ENCODE peak calls at places on chromosome 2, in five cellular contexts. One of them, this sample, is unnamed.
A peak's percentile ranks its signal among the peaks of the same experiment; 100 is the strongest.

GRCh38 chr2:187593098-187593497 is 38.9 kb upstream of the TFPI start:
- DNase-seq in psoas muscle: no peak
- DNase-seq in RWPE1: no peak
- DNase-seq in RWPE2: no peak
- DNase-seq in fibroblast of pulmonary artery: no peak
- DNase-seq in this sample: no peak

GRCh38 chr2:218081695-218082094 is 12.6 kb downstream of the RUFY4 start:
- DNase-seq in psoas muscle: no peak
- DNase-seq in RWPE1: no peak
- DNase-seq in RWPE2: no peak
- DNase-seq in fibroblast of pulmonary artery: peak; percentile 35
- DNase-seq in this sample: no peak

GRCh38 chr2:134664051-134664450 is 54.7 kb downstream of the TMEM163 start:
- DNase-seq in psoas muscle: no peak
- DNase-seq in RWPE1: no peak
- DNase-seq in RWPE2: no peak
- DNase-seq in fibroblast of pulmonary artery: no peak
- DNase-seq in this sample: no peak

GRCh38 chr2:218881744-218882462 is 1.3 kb downstream of the WNT10A start:
- DNase-seq in psoas muscle: no peak
- DNase-seq in RWPE1: no peak
- DNase-seq in RWPE2: no peak
- DNase-seq in fibroblast of pulmonary artery: no peak
- DNase-seq in this sample: peak; percentile 84

GRCh38 chr2:38214209-38214717 is 138.3 kb upstream of the CYP1B1 start:
- DNase-seq in psoas muscle: no peak
- DNase-seq in RWPE1: no peak
- DNase-seq in RWPE2: no peak
- DNase-seq in fibroblast of pulmonary artery: no peak
- DNase-seq in this sample: no peak

GRCh38 chr2:231926180-231926741 is at the start of gene NPPC:
- DNase-seq in psoas muscle: peak; percentile 48
- DNase-seq in RWPE1: peak; percentile 62
- DNase-seq in RWPE2: peak; percentile 61
- DNase-seq in fibroblast of pulmonary artery: peak; percentile 48
- DNase-seq in this sample: peak; percentile 86

GRCh38 chr2:8023241-8023640 is 658.6 kb upstream of the ID2 start:
- DNase-seq in psoas muscle: no peak
- DNase-seq in RWPE1: no peak
- DNase-seq in RWPE2: no peak
- DNase-seq in fibroblast of pulmonary artery: no peak
- DNase-seq in this sample: no peak

GRCh38 chr2:232878855-232879617 is 9.0 kb downstream of the SNORC start:
- DNase-seq in psoas muscle: no peak
- DNase-seq in RWPE1: no peak
- DNase-seq in RWPE2: no peak
- DNase-seq in fibroblast of pulmonary artery: no peak
- DNase-seq in this sample: no peak

GRCh38 chr2:176653856-176654443 is 384.7 kb downstream of the MTX2 start:
- DNase-seq in psoas muscle: peak; percentile 58
- DNase-seq in RWPE1: peak; percentile 65
- DNase-seq in RWPE2: no peak
- DNase-seq in fibroblast of pulmonary artery: peak; percentile 64
- DNase-seq in this sample: no peak

GRCh38 chr2:73072416-73072815 is 904 bp upstream of the SFXN5 start:
- DNase-seq in psoas muscle: no peak
- DNase-seq in RWPE1: no peak
- DNase-seq in RWPE2: no peak
- DNase-seq in fibroblast of pulmonary artery: no peak
- DNase-seq in this sample: no peak

GRCh38 chr2:8193686-8194615 is 487.9 kb upstream of the ID2 start:
- DNase-seq in psoas muscle: no peak
- DNase-seq in RWPE1: no peak
- DNase-seq in RWPE2: no peak
- DNase-seq in fibroblast of pulmonary artery: no peak
- DNase-seq in this sample: no peak

GRCh38 chr2:96772903-96773675 is 12.4 kb downstream of the CNNM4 start:
- DNase-seq in psoas muscle: no peak
- DNase-seq in RWPE1: no peak
- DNase-seq in RWPE2: no peak
- DNase-seq in fibroblast of pulmonary artery: no peak
- DNase-seq in this sample: no peak

GRCh38 chr2:68799138-68799537 is 64.5 kb downstream of the ARHGAP25 start:
- DNase-seq in psoas muscle: no peak
- DNase-seq in RWPE1: peak; percentile 10
- DNase-seq in RWPE2: no peak
- DNase-seq in fibroblast of pulmonary artery: no peak
- DNase-seq in this sample: no peak

GRCh38 chr2:12700989-12701388 is 15.7 kb upstream of the TRIB2 start:
- DNase-seq in psoas muscle: no peak
- DNase-seq in RWPE1: no peak
- DNase-seq in RWPE2: no peak
- DNase-seq in fibroblast of pulmonary artery: peak; percentile 52
- DNase-seq in this sample: no peak

DNA sequence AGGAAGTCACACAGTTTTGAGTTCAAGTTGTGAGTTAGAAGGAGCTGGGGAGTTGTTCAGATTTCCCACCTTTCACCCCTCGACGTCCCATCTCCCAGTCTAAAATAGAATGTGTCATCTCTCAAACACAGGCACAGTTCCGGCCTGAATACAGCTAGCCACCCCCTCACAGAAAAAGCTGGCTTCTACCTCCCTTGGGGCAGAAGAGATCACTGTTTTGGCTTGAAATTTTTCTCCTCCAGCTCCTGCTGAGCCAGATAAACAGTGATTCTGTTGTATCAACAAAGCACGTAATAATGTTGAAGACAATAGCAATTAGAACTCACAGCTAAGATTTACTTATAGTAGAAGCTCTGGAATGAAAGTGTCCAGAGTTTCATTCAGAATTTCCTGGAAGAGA is 74.7 kb downstream of the KIAA2012 start:
- DNase-seq in psoas muscle: no peak
- DNase-seq in RWPE1: no peak
- DNase-seq in RWPE2: no peak
- DNase-seq in fibroblast of pulmonary artery: peak; percentile 31
- DNase-seq in this sample: no peak
- TF ChIP-seq CTCF in psoas muscle: no peak
- TF ChIP-seq CTCF in RWPE1: no peak
- TF ChIP-seq CTCF in RWPE2: no peak
- TF ChIP-seq CTCF in fibroblast of pulmonary artery: no peak
- TF ChIP-seq CTCF in this sample: no peak

GRCh38 chr2:215868886-215869285 is 144.5 kb downstream of the MREG start:
- DNase-seq in psoas muscle: no peak
- DNase-seq in RWPE1: no peak
- DNase-seq in RWPE2: no peak
- DNase-seq in fibroblast of pulmonary artery: no peak
- DNase-seq in this sample: no peak

GRCh38 chr2:215870088-215870490 is 143.3 kb downstream of the MREG start:
- DNase-seq in psoas muscle: peak; percentile 34
- DNase-seq in RWPE1: peak; percentile 37
- DNase-seq in RWPE2: no peak
- DNase-seq in fibroblast of pulmonary artery: peak; percentile 72
- DNase-seq in this sample: no peak

GRCh38 chr2:215874418-215874817 is 138.9 kb downstream of the MREG start:
- DNase-seq in psoas muscle: no peak
- DNase-seq in RWPE1: no peak
- DNase-seq in RWPE2: no peak
- DNase-seq in fibroblast of pulmonary artery: no peak
- DNase-seq in this sample: no peak

GRCh38 chr2:215866594-215866993 is 146.8 kb downstream of the MREG start:
- DNase-seq in psoas muscle: no peak
- DNase-seq in RWPE1: no peak
- DNase-seq in RWPE2: no peak
- DNase-seq in fibroblast of pulmonary artery: no peak
- DNase-seq in this sample: no peak

DNA sequence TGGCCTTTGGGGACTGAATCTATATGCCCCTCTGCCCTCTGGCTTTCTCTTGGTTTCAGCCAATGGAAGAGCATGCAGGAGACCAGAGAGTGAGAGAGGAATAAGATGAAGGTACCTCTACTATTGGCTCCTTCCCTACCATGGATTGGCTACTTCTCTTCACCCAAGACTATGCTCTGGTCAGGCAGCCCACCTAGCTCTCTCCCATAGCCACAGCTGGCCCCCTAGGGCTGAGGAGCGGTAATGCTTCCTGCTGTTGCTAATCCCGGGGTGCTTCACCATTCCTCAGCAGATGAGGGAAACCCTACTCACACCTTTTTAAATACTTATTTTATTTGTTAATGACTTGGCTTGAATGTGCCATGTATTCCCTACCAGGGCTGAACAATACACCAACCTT is 142.4 kb downstream of the MREG start:
- DNase-seq in psoas muscle: no peak
- DNase-seq in RWPE1: peak; percentile 10
- DNase-seq in RWPE2: no peak
- DNase-seq in fibroblast of pulmonary artery: no peak
- DNase-seq in this sample: no peak
- TF ChIP-seq CTCF in psoas muscle: no peak
- TF ChIP-seq CTCF in RWPE1: no peak
- TF ChIP-seq CTCF in RWPE2: peak; percentile 26
- TF ChIP-seq CTCF in fibroblast of pulmonary artery: peak; percentile 42
- TF ChIP-seq CTCF in this sample: peak; percentile 44

DNA sequence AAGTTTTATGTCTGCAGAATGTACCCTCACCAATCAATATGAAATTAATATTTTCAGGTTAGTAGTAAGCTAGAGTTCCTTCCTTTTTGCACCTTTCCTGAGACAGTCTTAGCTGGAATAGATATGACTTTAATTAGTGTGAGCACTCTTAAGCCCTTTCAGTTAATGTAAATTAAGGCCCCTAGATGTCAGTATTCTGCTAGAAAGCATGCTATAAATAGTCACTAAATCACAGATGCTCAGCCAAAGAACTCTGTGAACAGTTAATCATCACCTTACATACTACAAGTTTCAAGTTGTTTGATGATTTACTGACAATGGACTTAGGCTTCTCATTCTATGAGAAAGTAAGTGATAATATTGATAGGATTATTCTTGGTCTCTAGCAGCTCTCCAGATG is 413.7 kb downstream of the PTH2R start:
- DNase-seq in psoas muscle: no peak
- DNase-seq in RWPE1: peak; percentile 5
- DNase-seq in RWPE2: no peak
- DNase-seq in fibroblast of pulmonary artery: no peak
- DNase-seq in this sample: no peak
- TF ChIP-seq CTCF in psoas muscle: no peak
- TF ChIP-seq CTCF in RWPE1: peak; percentile 25
- TF ChIP-seq CTCF in RWPE2: peak; percentile 49
- TF ChIP-seq CTCF in fibroblast of pulmonary artery: no peak
- TF ChIP-seq CTCF in this sample: peak; percentile 52

GRCh38 chr2:173963817-173964564 is 1.2 kb downstream of the SP3 start:
- DNase-seq in psoas muscle: peak; percentile 94
- DNase-seq in RWPE1: peak; percentile 80
- DNase-seq in RWPE2: peak; percentile 92
- DNase-seq in fibroblast of pulmonary artery: peak; percentile 88
- DNase-seq in this sample: peak; percentile 95

GRCh38 chr2:173964565-173965371 is 405 bp downstream of the SP3 start:
- DNase-seq in psoas muscle: peak; percentile 90
- DNase-seq in RWPE1: peak; percentile 67
- DNase-seq in RWPE2: peak; percentile 87
- DNase-seq in fibroblast of pulmonary artery: peak; percentile 88
- DNase-seq in this sample: peak; percentile 96

GRCh38 chr2:173963323-173963816 is 1.8 kb downstream of the SP3 start:
- DNase-seq in psoas muscle: no peak
- DNase-seq in RWPE1: peak; percentile 44
- DNase-seq in RWPE2: no peak
- DNase-seq in fibroblast of pulmonary artery: peak; percentile 83
- DNase-seq in this sample: no peak

GRCh38 chr2:173966274-173967098 is 1.3 kb upstream of the SP3 start:
- DNase-seq in psoas muscle: no peak
- DNase-seq in RWPE1: no peak
- DNase-seq in RWPE2: no peak
- DNase-seq in fibroblast of pulmonary artery: no peak
- DNase-seq in this sample: no peak

GRCh38 chr2:173965372-173966025 is at the start of gene SP3:
- DNase-seq in psoas muscle: peak; percentile 98
- DNase-seq in RWPE1: peak; percentile 99
- DNase-seq in RWPE2: peak; percentile 96
- DNase-seq in fibroblast of pulmonary artery: peak; percentile 98
- DNase-seq in this sample: peak; percentile 99
- TF ChIP-seq CTCF in psoas muscle: no peak
- TF ChIP-seq CTCF in RWPE1: no peak
- TF ChIP-seq CTCF in RWPE2: no peak
- TF ChIP-seq CTCF in fibroblast of pulmonary artery: no peak
- TF ChIP-seq CTCF in this sample: no peak

GRCh38 chr2:24491626-24492282 is 700 bp downstream of the NCOA1 start:
- DNase-seq in psoas muscle: peak; percentile 66
- DNase-seq in RWPE1: peak; percentile 20
- DNase-seq in RWPE2: no peak
- DNase-seq in fibroblast of pulmonary artery: peak; percentile 26
- DNase-seq in this sample: no peak

GRCh38 chr2:24489942-24490673 is 946 bp upstream of the NCOA1 start:
- DNase-seq in psoas muscle: peak; percentile 19
- DNase-seq in RWPE1: peak; percentile 62
- DNase-seq in RWPE2: no peak
- DNase-seq in fibroblast of pulmonary artery: peak; percentile 49
- DNase-seq in this sample: no peak

GRCh38 chr2:24492283-24493272 is 1.5 kb downstream of the NCOA1 start:
- DNase-seq in psoas muscle: peak; percentile 22
- DNase-seq in RWPE1: no peak
- DNase-seq in RWPE2: no peak
- DNase-seq in fibroblast of pulmonary artery: peak; percentile 31
- DNase-seq in this sample: no peak

GRCh38 chr2:24489465-24489864 is 1.6 kb upstream of the NCOA1 start:
- DNase-seq in psoas muscle: no peak
- DNase-seq in RWPE1: no peak
- DNase-seq in RWPE2: no peak
- DNase-seq in fibroblast of pulmonary artery: no peak
- DNase-seq in this sample: no peak

DNA sequence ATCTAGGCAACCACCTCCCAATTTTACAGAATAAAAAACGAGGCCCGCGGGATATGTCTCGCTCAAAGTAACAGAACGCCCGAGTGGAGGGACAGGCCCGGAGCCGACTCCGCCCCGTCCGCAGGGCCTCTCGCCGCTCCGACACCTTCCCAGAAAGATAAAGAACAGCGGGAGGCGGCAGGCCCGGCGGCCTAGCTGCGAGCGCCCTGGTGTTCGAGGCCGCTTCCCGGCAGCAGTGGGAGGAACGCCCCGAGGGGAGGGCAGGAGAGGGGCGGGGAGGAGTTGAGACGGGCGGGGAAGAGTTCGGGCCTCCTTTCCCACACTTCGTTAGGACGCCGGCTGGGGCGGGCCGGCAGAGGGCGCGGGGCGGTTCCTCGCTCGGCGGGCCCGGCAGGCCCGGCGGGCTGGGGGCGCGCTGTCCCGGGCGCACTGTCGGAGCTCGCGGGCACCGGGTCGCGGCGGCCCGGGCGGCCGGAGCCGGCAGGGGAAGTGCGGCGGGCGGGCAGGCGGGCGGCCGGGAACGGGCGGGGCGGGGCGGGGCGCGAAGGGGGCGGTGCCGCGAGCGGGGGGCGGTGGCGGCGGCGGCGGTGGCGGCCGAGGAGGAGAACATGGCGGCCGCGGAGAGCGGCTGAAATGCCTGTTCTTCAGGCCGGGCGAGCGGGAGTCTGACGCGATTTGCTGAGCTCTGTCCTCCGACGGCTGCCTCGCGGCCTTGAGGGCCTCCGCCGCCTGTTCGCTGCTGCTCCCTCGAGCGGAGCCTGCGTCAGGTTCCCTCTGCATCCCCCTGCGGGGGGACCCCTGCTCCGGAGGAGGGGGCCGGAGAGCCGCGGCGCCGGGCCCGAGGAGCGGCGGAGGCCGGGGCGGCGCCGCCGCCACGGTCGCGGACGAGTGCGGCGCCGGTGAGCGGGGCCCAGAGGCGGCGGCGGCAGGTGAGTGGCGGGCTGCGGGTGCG is at the start of gene NCOA1:
- DNase-seq in psoas muscle: peak; percentile 92
- DNase-seq in RWPE1: peak; percentile 80
- DNase-seq in RWPE2: peak; percentile 77
- DNase-seq in fibroblast of pulmonary artery: peak; percentile 92
- DNase-seq in this sample: peak; percentile 95
- TF ChIP-seq CTCF in psoas muscle: peak; percentile 26
- TF ChIP-seq CTCF in RWPE1: peak; percentile 24
- TF ChIP-seq CTCF in RWPE2: peak; percentile 13
- TF ChIP-seq CTCF in fibroblast of pulmonary artery: no peak
- TF ChIP-seq CTCF in this sample: peak; percentile 62